ENCODE peak calls at places on chromosome 17, in four cellular contexts. E is Peyer's patch, X is A549, A is breast epithelium. S is an unnamed sample.

GRCh38 chr17:76492989-76493501 is 8.2 kb downstream of the RHBDF2 start:
- DNase-seq in E (peak; percentile 77), X (no peak), A (no peak), S (no peak)

GRCh38 chr17:63445571-63446217 is 412 bp downstream of the CYB561 start:
- DNase-seq in E (no peak), X (peak; percentile 92), A (no peak), S (peak; percentile 46)

GRCh38 chr17:28528329-28529011 is 22.3 kb downstream of the FOXN1 start:
- DNase-seq in E (no peak), X (no peak), A (no peak), S (no peak)

GRCh38 chr17:79835953-79836951 is 3.0 kb downstream of the CBX4 start:
- DNase-seq in E (no peak), X (no peak), A (peak; percentile 83), S (peak; percentile 71)

GRCh38 chr17:40314557-40314953 is 5.6 kb downstream of the RARA start:
- DNase-seq in E (peak; percentile 58), X (peak; percentile 99), A (peak; percentile 98), S (peak; percentile 96)

GRCh38 chr17:77476920-77477805 is 336.4 kb downstream of the SEC14L1 start:
- DNase-seq in E (no peak), X (no peak), A (peak; percentile 67), S (peak; percentile 80)

GRCh38 chr17:4743216-4743615 is 3.5 kb upstream of the CXCL16 start:
- DNase-seq in E (no peak), X (no peak), A (no peak), S (no peak)

GRCh38 chr17:29080323-29080722 is 37.4 kb downstream of the PIPOX start:
- DNase-seq in E (no peak), X (no peak), A (no peak), S (no peak)

GRCh38 chr17:3983945-3984484 is 19.8 kb upstream of the ATP2A3 start:
- DNase-seq in E (no peak), X (no peak), A (no peak), S (no peak)

GRCh38 chr17:60305141-60305540 is 86.8 kb downstream of the USP32 start:
- DNase-seq in E (no peak), X (no peak), A (no peak), S (no peak)

GRCh38 chr17:55038291-55038690 is 69.7 kb downstream of the STXBP4 start:
- DNase-seq in E (no peak), X (no peak), A (no peak), S (no peak)

GRCh38 chr17:11598274-11599221 is at the start of gene DNAH9:
- DNase-seq in E (peak; percentile 60), X (peak; percentile 62), A (peak; percentile 96), S (peak; percentile 98)

GRCh38 chr17:77728022-77728671 is 230.4 kb upstream of the TNRC6C start:
- DNase-seq in E (peak; percentile 5), X (no peak), A (no peak), S (no peak)

GRCh38 chr17:10579270-10579669 is 29.8 kb upstream of the MYH2 start:
- DNase-seq in E (no peak), X (no peak), A (no peak), S (no peak)

GRCh38 chr17:75512946-75513666 is 2.2 kb downstream of the CASKIN2 start:
- DNase-seq in E (no peak), X (no peak), A (no peak), S (no peak)

GRCh38 chr17:42517516-42517915 is 18.5 kb upstream of the NAGLU start:
- DNase-seq in E (peak; percentile 82), X (peak; percentile 100), A (peak; percentile 85), S (peak; percentile 77)

GRCh38 chr17:60548990-60549389 is 22.9 kb upstream of the APPBP2 start:
- DNase-seq in E (no peak), X (no peak), A (no peak), S (no peak)

GRCh38 chr17:59558953-59559352 is 6.5 kb upstream of the DHX40 start:
- DNase-seq in E (no peak), X (no peak), A (no peak), S (no peak)

GRCh38 chr17:73465130-73465529 is 153.3 kb upstream of the CDC42EP4 start:
- DNase-seq in E (no peak), X (no peak), A (no peak), S (no peak)

GRCh38 chr17:7719661-7720060 is 2.1 kb downstream of the DNAH2 start:
- DNase-seq in E (no peak), X (no peak), A (no peak), S (no peak)

GRCh38 chr17:43431741-43432523 is 33.1 kb downstream of the ARL4D start:
- DNase-seq in E (no peak), X (no peak), A (no peak), S (no peak)

GRCh38 chr17:80430446-80431245 is 15.7 kb downstream of the ENDOV start:
- DNase-seq in E (no peak), X (no peak), A (no peak), S (no peak)

GRCh38 chr17:4499431-4500187 is 928 bp downstream of the SPNS2 start:
- DNase-seq in E (no peak), X (peak; percentile 38), A (no peak), S (no peak)

GRCh38 chr17:235831-236640 is 54.6 kb upstream of the DOC2B start:
- DNase-seq in E (no peak), X (no peak), A (no peak), S (no peak)

GRCh38 chr17:79721993-79722671 is 8.6 kb upstream of the ENPP7 start:
- DNase-seq in E (no peak), X (peak; percentile 87), A (no peak), S (no peak)

GRCh38 chr17:41602524-41602923 is 10.0 kb downstream of the KRT16 start:
- DNase-seq in E (no peak), X (no peak), A (no peak), S (no peak)

GRCh38 chr17:41812176-41813038 is at the start of gene FKBP10:
- DNase-seq in E (peak; percentile 41), X (peak; percentile 94), A (no peak), S (peak; percentile 27)

GRCh38 chr17:2912754-2913153 is 116.5 kb downstream of the RAP1GAP2 start:
- DNase-seq in E (no peak), X (no peak), A (no peak), S (no peak)
- H3K4me1 ChIP-seq in E (no peaks in the 10 kb centered on the region), X (no peaks in the 10 kb centered on the region), A (no peaks in the 10 kb centered on the region), S (no peaks in the 10 kb centered on the region)

DNA sequence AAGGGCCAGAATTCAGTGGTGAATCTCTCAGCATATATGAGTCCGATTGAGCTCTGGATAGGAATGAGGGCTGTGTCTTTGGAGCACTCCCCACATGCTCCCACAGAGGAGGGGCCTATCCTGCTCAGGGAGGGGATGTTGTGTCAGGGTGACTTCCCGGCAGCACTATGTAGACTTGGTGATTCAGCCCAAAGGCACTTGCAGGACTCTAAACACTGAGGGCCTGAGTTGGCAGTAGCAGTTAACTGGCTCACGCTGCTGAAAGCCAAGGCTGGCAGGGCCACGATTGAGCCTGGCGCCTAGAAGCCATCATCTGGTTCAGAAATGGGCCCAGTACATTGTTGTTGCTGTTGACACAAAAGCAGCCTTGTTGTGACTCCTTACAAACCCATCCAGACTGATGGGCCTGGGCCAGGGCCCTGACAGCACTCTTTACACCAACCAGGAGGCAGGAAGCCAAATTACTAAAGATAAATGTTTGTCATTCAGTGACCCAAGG is 31.9 kb downstream of the NMT1 start:
- DNase-seq in E (peak; percentile 29), X (peak; percentile 99), A (peak; percentile 82), S (peak; percentile 91)
- H3K4me1 ChIP-seq in E (no peaks in the 10 kb centered on the region), X (peaks cover 45% of the 10 kb centered on the region), A (peaks cover 35% of the 10 kb centered on the region), S (peaks cover 6% of the 10 kb centered on the region)

DNA sequence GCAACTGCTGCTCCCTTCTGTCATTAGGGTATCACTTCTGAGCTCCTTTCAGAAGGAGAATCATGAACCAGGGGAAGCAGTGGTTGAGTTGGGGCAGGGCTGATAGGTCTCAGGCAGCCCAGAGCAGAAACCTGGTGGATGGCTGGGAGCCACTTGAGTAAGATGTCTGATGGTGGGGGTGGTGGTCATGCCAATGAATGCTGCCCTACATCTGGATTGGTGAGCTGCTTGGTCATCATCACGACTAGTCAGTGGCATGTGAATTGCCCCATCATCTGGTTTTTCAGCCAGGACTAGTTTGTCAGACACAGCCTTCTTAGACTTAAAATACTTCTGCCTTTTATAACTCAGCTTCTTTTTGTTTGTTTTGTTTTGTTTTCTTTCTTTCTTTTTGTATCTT is 2.6 kb downstream of the GID4 start:
- DNase-seq in E (no peak), X (no peak), A (no peak), S (no peak)
- H3K4me1 ChIP-seq in E (no peaks in the 10 kb centered on the region), X (peaks cover 31% of the 10 kb centered on the region), A (peaks cover 28% of the 10 kb centered on the region), S (peaks cover 10% of the 10 kb centered on the region)

GRCh38 chr17:17806611-17807010 is 30.2 kb downstream of the SREBF1 start:
- DNase-seq in E (no peak), X (no peak), A (no peak), S (no peak)

GRCh38 chr17:17810374-17811248 is 26.2 kb downstream of the SREBF1 start:
- DNase-seq in E (no peak), X (no peak), A (no peak), S (no peak)

GRCh38 chr17:17807440-17807839 is 29.3 kb downstream of the SREBF1 start:
- DNase-seq in E (no peak), X (no peak), A (no peak), S (no peak)

GRCh38 chr17:17809527-17810373 is 27.0 kb downstream of the SREBF1 start:
- DNase-seq in E (no peak), X (no peak), A (peak; percentile 76), S (peak; percentile 55)

GRCh38 chr17:17808706-17809432 is 27.9 kb downstream of the SREBF1 start:
- DNase-seq in E (no peak), X (no peak), A (no peak), S (no peak)
- H3K4me1 ChIP-seq in E (no peaks in the 10 kb centered on the region), X (peaks cover 44% of the 10 kb centered on the region), A (peaks cover under 1% of the 10 kb centered on the region), S (peaks cover 21% of the 10 kb centered on the region)

GRCh38 chr17:50393700-50394099 is 3.6 kb downstream of the LRRC59 start:
- DNase-seq in E (no peak), X (no peak), A (no peak), S (no peak)

GRCh38 chr17:50382931-50383330 is 9.9 kb downstream of the EME1 start:
- DNase-seq in E (no peak), X (no peak), A (no peak), S (no peak)

GRCh38 chr17:50386451-50386994 is 10.8 kb downstream of the LRRC59 start:
- DNase-seq in E (no peak), X (no peak), A (no peak), S (no peak)

GRCh38 chr17:50392621-50393020 is 4.7 kb downstream of the LRRC59 start:
- DNase-seq in E (no peak), X (no peak), A (no peak), S (no peak)

GRCh38 chr17:50388728-50389127 is 8.6 kb downstream of the LRRC59 start:
- DNase-seq in E (no peak), X (no peak), A (no peak), S (no peak)
- H3K4me1 ChIP-seq in E (no peaks in the 10 kb centered on the region), X (no peaks in the 10 kb centered on the region), A (no peaks in the 10 kb centered on the region), S (no peaks in the 10 kb centered on the region)

GRCh38 chr17:82332669-82333278 is 792 bp downstream of the SECTM1 start:
- DNase-seq in E (peak; percentile 53), X (peak; percentile 69), A (no peak), S (no peak)

GRCh38 chr17:82333279-82334171 is at the start of gene SECTM1:
- DNase-seq in E (peak; percentile 35), X (no peak), A (peak; percentile 84), S (no peak)

GRCh38 chr17:82331345-82331939 is 2.1 kb downstream of the SECTM1 start:
- DNase-seq in E (no peak), X (no peak), A (no peak), S (no peak)

GRCh38 chr17:82334622-82335394 is 1.2 kb upstream of the SECTM1 start:
- DNase-seq in E (peak; percentile 39), X (no peak), A (no peak), S (peak; percentile 32)

GRCh38 chr17:82334204-82334621 is 647 bp upstream of the SECTM1 start:
- DNase-seq in E (no peak), X (no peak), A (no peak), S (no peak)
- H3K4me1 ChIP-seq in E (peaks cover 4% of the 10 kb centered on the region), X (peaks cover 55% of the 10 kb centered on the region), A (peaks cover 5% of the 10 kb centered on the region), S (peaks cover 29% of the 10 kb centered on the region)

S was measured in prostate gland.